ENCODE peak calls at places on chromosomes 13 and 19, in seven cellular contexts. H is stomach; J is endodermal cell; E is CD8-positive, alpha-beta T cell; K is brain microvascular endothelial cell; O is BJ; L is GM12865. A is an unnamed sample.

GRCh38 chr19:33133438-33134031 is 1.6 kb downstream of the WDR88 start:
- DNase-seq in H (no peak), L (no peak), E (no peak), O (no peak), J (peak), K (no peak), A (no peak)

GRCh38 chr13:47707414-47707813 is 293.7 kb downstream of the SUCLA2 start:
- DNase-seq in E (no peak), O (no peak), K (no peak), J (no peak), L (peak), H (no peak), A (no peak)

GRCh38 chr13:91384891-91385290 is 13.5 kb upstream of the GPC5 start:
- DNase-seq in E (no peak), O (no peak), H (no peak), L (no peak), K (no peak), J (no peak), A (no peak)

GRCh38 chr19:58317481-58318072 is 9.2 kb upstream of the ZSCAN22 start:
- DNase-seq in J (peak), E (no peak), L (peak), H (no peak), O (no peak), K (peak), A (no peak)

GRCh38 chr19:30691767-30692516 is 319.8 kb downstream of the ZNF536 start:
- DNase-seq in J (no peak), L (no peak), H (no peak), E (no peak), K (no peak), O (no peak), A (no peak)

GRCh38 chr13:87669379-87669978 is 1.7 kb upstream of the SLITRK5 start:
- DNase-seq in E (no peak), O (no peak), H (no peak), K (no peak), L (peak), J (peak), A (no peak)

GRCh38 chr19:49926520-49926919 is 2.5 kb upstream of the ATF5 start:
- DNase-seq in H (no peak), O (no peak), J (peak), K (no peak), E (no peak), L (no peak), A (no peak)

GRCh38 chr13:45500492-45501174 is 35.9 kb downstream of the COG3 start:
- DNase-seq in O (peak), J (no peak), H (no peak), L (no peak), K (peak), E (no peak), A (peak)

GRCh38 chr19:55345818-55346724 is 6.4 kb downstream of the KMT5C start:
- DNase-seq in O (no peak), K (no peak), H (peak), E (no peak), L (no peak), J (peak), A (no peak)

GRCh38 chr13:66886248-66886647 is 343.9 kb downstream of the PCDH9 start:
- DNase-seq in O (no peak), L (no peak), E (no peak), H (no peak), J (no peak), K (no peak), A (no peak)

GRCh38 chr13:31431722-31432137 is 232.0 kb downstream of the B3GLCT start:
- DNase-seq in O (no peak), H (peak), J (peak), L (peak), K (peak), E (no peak), A (no peak)

GRCh38 chr13:41019027-41019487 is at the start of gene ELF1:
- DNase-seq in L (peak), J (no peak), K (peak), H (peak), E (no peak), O (no peak), A (no peak)

GRCh38 chr13:91203430-91203829 is 144.1 kb upstream of the MIR17HG start:
- DNase-seq in H (no peak), O (no peak), J (no peak), L (no peak), K (no peak), E (no peak), A (no peak)

GRCh38 chr19:35142531-35143230 is 374 bp upstream of the FXYD7 start:
- DNase-seq in L (peak), E (peak), J (peak), O (no peak), H (peak), K (no peak), A (no peak)

GRCh38 chr19:56687036-56687435 is 15.5 kb upstream of the ZNF835 start:
- DNase-seq in K (no peak), J (no peak), H (no peak), L (no peak), O (no peak), E (no peak), A (no peak)

GRCh38 chr19:41795031-41795461 is 1.3 kb upstream of the CEACAM3 start:
- DNase-seq in L (peak), K (peak), O (no peak), E (peak), H (peak), J (peak), A (no peak)

GRCh38 chr13:93151277-93151676 is 75.3 kb upstream of the GPC6 start:
- DNase-seq in K (peak), O (peak), H (no peak), L (no peak), J (no peak), E (no peak), A (peak)

GRCh38 chr13:26186995-26187394 is 35.1 kb downstream of the RNF6 start:
- DNase-seq in J (peak), E (no peak), O (no peak), K (no peak), L (peak), H (no peak), A (no peak)

GRCh38 chr19:30029721-30030510 is 87.9 kb downstream of the URI1 start:
- DNase-seq in K (peak), E (no peak), H (no peak), J (no peak), L (peak), O (peak), A (peak)

GRCh38 chr13:33184530-33184929 is 101.0 kb downstream of the STARD13 start:
- DNase-seq in H (no peak), K (no peak), L (no peak), O (no peak), E (no peak), J (no peak), A (no peak)

GRCh38 chr13:31044658-31045620 is 112.5 kb downstream of the TEX26 start:
- DNase-seq in K (no peak), E (no peak), J (peak), L (peak), H (no peak), O (no peak), A (no peak)

GRCh38 chr13:46553521-46553885 is 533 bp downstream of the LRCH1 start:
- DNase-seq in O (no peak), L (peak), K (no peak), J (peak), E (peak), H (no peak), A (no peak)

GRCh38 chr13:98232456-98232855 is 55.4 kb upstream of the RNF113B start:
- DNase-seq in O (no peak), K (no peak), J (no peak), E (no peak), L (no peak), H (no peak), A (no peak)

DNA sequence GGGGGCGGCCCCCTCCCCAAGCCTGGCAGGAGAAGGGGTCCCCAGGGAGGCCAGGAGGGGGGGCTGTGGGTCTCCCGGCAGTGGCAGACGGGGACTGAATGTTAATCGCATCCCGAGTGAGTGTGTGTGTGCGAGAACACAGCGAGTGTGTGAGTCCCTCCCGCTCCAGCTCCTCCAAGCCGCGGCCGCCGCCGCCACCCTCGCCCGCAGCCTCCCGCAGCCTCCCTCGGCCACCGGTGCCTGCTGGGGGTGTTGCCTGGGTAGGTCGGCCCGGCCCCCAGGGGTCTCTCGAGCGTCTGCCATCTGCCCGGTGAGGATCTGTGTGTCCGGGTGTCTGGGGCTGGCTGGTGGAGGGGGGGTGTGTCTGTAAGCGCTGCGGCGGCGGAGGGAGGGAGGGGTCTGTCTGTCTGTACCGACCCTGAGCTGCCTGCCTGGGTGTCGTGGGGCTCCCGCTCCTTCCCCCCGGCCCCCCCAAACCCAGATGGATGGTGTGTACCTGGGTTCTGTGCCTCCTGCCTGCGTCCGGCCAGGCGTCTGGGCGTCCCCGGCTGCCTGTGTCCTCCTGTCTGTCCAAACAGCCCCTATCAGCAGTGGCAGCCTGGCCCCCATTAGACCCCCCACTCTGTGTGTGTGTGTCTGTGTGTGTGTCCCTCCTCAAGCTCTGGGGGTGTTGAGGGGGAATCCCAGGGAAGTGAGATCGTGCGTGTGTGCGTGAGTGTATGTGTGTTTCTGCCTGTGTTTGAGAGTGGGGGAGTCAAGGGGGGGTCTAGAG is at the start of gene GRIN2D:
- DNase-seq in O (no peak), K (no peak), E (no peak), J (peak), L (no peak), H (no peak), A (no peak)
- H3K4me3 ChIP-seq in O (peak), K (peak), E (peak), J (peak), L (no peak), H (peak), A (peak)

DNA sequence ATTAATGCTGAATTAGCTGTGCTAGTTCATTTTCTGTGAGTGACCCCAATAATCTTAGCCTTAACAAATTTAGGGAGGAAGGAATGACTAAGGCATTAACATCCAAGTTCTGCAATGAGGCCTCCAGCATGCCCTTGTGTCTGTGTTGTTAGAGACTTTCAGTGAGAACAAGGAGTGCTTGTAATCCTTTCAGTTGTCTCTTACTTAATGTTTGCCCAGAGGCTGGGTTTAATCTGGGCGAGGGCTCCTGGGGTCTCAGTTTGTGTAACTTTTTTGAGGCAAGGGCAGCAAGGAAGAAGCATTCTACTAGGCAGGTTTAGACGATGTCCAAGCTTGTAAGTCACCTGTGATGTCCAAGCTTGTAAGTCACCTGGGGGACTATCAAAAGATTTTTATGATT is 24.3 kb downstream of the CCNA1 start:
- DNase-seq in O (no peak), L (no peak), H (no peak), J (peak), E (no peak), K (no peak), A (no peak)
- TF ChIP-seq CTCF in O (no peak), L (no peak), H (no peak), J (no peak), E (no peak), K (no peak), A (no peak)

DNA sequence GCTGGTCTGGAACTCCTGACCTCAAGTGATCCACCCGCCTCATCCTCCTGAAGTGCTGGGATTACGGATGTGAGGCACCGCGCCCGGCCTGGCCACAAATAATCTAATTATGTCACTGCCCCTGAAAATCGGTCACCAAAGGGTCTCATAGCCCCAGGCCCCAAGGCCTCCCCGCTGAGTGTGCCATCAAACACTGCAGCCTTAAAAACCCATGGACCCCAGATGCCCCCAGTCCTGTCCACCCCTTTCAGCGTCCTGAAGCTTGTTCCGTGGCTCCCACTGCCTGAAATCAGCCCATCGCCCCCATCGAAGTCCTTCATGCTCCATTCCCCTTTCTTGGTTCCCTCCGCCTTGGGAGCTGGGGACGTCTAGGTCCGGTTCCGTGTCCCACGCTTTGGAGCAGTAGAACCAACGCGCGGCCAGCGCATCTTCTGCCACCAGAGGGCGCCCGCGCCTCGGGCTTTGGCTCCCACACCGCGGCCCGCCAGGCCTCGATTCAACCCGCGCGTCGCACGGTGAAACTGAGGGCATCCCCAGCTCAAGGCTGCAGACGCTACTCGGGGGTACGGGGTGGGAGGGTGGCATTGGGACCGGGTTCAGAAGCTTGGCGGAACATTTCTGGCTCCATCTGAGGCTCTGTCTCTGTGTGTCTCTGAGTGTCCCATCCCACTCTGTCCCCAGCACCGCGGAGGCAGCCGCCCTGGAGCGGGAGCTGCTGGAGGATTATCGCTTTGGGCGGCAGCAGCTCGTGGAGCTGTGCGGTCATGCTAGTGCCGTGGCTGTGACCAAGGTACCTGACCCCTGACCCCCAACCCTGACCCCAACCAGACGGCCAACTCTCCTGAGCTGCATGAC is 3.5 kb downstream of the YJEFN3 start:
- DNase-seq in H (peak), L (peak), E (peak), J (peak), O (no peak), K (peak), A (no peak)
- H3K4me3 ChIP-seq in H (no peak), L (no peak), E (no peak), J (no peak), O (no peak), K (no peak), A (no peak)

GRCh38 chr19:46787040-46787330 is 1.4 kb downstream of the SLC1A5 start:
- DNase-seq in L (no peak), O (no peak), K (no peak), H (no peak), E (no peak), J (no peak), A (no peak)

GRCh38 chr19:46785054-46785979 is 3.1 kb downstream of the SLC1A5 start:
- DNase-seq in L (peak), O (no peak), H (no peak), E (no peak), J (no peak), K (no peak), A (no peak)

GRCh38 chr19:46787331-46788100 is 878 bp downstream of the SLC1A5 start:
- DNase-seq in O (no peak), K (peak), H (peak), L (peak), E (no peak), J (peak), A (no peak)

GRCh38 chr19:46785980-46786235 is 2.5 kb downstream of the SLC1A5 start:
- DNase-seq in L (no peak), O (no peak), H (no peak), E (no peak), J (no peak), K (no peak), A (no peak)

DNA sequence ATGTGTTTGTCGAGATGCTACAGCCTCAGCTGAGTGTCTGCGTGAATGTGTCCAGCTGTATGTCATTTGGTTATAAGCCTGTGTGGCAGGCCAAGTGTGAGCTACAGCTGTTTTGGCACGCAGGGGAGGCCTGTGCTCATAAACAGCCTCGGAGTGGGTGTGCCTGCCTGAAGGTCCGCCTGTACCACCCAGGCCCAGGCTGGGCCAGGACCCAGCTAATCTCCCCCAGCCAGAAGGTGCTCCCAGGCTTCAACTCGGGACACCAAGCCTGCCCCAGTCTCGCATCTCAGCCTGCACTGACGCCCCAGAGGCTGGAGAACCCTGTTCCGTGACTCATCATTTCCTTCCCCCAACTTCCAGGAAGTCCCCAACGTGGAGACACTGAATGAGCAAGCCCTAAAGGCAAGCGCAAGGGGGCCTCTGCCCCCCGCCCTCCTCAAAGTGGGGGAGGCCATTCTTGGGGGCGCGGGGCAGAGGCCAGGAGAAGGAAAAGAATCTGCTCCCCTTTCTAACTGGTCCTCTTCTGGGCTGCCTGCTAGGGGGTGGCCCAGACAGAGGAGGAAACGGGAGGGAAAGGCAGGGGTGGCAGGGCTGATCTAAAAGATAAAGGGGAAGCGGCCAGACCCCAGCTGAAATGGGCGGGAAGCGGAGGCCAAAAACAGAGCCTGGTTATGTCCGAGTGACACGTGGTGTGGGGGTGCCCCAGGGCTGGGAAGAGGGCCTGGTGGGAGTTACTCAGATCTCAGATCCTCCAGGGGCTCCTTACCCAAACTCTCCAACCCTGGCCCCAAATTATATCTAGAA is 2.0 kb downstream of the SLC1A5 start:
- DNase-seq in L (peak), O (peak), K (peak), E (peak), J (peak), H (peak), A (peak)
- TF ChIP-seq CTCF in L (no peak), O (no peak), K (peak), E (no peak), J (no peak), H (no peak), A (no peak)

DNA sequence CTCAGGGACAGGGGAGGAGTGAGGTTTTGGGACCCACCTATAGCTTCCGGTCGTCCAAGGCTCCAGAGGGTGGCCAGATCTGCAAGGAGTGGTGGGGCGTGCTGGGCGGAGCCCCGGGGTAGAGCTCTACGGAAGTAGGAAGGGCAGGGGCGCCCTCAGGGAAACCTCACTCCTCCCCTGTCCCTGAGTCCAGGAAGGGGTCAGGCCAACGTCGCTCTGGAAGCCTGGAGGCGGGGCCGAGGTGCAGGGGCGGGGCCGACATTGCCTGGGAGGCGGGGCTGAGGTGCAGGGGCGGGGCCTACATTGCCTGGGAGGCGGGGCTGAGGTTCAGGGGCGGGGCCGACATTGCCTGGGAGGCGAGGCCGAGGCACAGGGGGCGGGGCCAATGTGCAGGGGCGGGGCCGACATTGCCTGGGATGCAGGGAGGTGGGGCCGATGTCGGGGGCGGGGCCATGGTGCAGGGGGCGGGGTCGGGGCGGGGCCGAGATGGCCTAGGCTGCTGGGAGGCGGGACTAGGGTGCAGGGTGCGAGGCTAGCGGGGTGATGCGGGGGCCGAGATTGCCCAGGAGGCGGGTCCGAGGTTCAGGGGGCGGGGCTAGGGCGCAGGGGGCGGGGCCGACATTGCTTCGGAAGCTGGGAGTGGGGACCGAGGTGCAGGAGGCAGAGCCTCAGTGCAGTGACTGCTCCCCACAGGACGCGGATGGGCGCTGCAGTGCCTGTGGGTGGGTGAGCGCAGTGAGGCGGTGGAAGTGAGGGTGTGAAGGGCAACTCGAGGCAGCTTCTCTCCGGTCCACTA is 4.9 kb upstream of the PALM start:
- DNase-seq in H (peak), J (peak), O (no peak), E (peak), K (peak), L (peak), A (no peak)
- H3K4me3 ChIP-seq in H (peak), J (no peak), O (no peak), E (peak), K (no peak), L (no peak), A (no peak)

GRCh38 chr13:27797228-27797624 is 4.9 kb downstream of the GSX1 start:
- DNase-seq in O (no peak), J (peak), E (no peak), L (no peak), K (peak), H (no peak), A (no peak)
- TF ChIP-seq CTCF in O (peak), J (peak), E (no peak), L (no peak), K (peak), H (no peak), A (peak)

DNA sequence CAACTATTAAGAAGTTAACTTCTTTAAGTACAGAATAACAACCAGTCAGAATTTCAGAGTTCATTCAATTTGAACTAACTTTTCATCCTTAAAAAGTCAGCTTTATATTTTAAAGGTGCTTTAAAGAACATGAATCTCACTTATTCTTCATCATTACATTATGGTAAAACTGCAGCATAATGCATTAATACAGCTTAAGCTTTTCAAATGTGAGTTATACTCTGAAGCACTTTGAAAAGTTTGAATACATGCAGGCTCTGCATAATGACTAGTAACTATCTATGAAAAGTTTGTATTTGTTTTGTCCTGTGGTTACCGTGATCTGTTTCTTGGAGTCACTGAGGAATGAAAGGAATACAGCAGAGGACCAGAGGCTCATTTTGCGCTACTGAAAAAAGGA is 4.0 kb downstream of the PCDH17 start:
- DNase-seq in H (no peak), L (no peak), E (no peak), J (no peak), O (no peak), K (no peak), A (no peak)
- H3K4me3 ChIP-seq in H (peak), L (no peak), E (no peak), J (no peak), O (no peak), K (no peak), A (no peak)

GRCh38 chr13:81639984-81640582 is 1299.2 kb upstream of the SPRY2 start:
- DNase-seq in L (no peak), E (no peak), K (no peak), H (no peak), O (no peak), J (no peak), A (no peak)
- TF ChIP-seq CTCF in L (peak), E (no peak), K (peak), H (no peak), O (no peak), J (peak), A (no peak)